ENCODE peak calls at places on chromosomes 13 and 19, in eight cellular contexts. C, K, U, P, F, L, D and M are unnamed samples.

GRCh38 chr19:29785955-29786589 is 25.7 kb upstream of the CCNE1 start:
- DNase-seq in L (no peak), C (no peak), K (no peak), F (no peak), D (no peak), U (no peak), P (no peak), M (no peak)

GRCh38 chr13:23724196-23724970 is 154.2 kb downstream of the TNFRSF19 start:
- DNase-seq in F (no peak), P (no peak), C (no peak), U (no peak), L (peak; percentile 74), D (peak; percentile 47), K (no peak), M (no peak)

GRCh38 chr13:39016789-39017188 is 21.1 kb downstream of the PROSER1 start:
- DNase-seq in L (peak; percentile 35), P (no peak), D (peak; percentile 37), K (peak; percentile 17), F (peak; percentile 15), U (no peak), C (no peak), M (no peak)

GRCh38 chr13:100796463-100796862 is 121.9 kb upstream of the TMTC4 start:
- DNase-seq in C (no peak), L (no peak), D (no peak), F (no peak), P (no peak), K (no peak), U (no peak), M (no peak)

GRCh38 chr13:74290324-74290773 is 156.1 kb upstream of the KLF12 start:
- DNase-seq in C (peak; percentile 87), F (peak; percentile 88), L (peak; percentile 91), U (no peak), K (peak; percentile 55), P (no peak), D (peak; percentile 30), M (peak; percentile 39)

GRCh38 chr19:30908262-30908771 is 440.9 kb downstream of the TSHZ3 start:
- DNase-seq in F (no peak), U (no peak), L (no peak), D (no peak), P (no peak), C (no peak), K (no peak), M (no peak)

GRCh38 chr19:42512130-42512636 is 16.1 kb downstream of the CEACAM1 start:
- DNase-seq in D (no peak), P (no peak), K (no peak), F (no peak), L (no peak), C (no peak), U (no peak), M (no peak)

GRCh38 chr13:73090116-73090811 is 31.5 kb downstream of the KLF5 start:
- DNase-seq in L (peak; percentile 80), F (peak; percentile 62), U (no peak), C (peak; percentile 58), P (peak; percentile 46), K (peak; percentile 34), D (no peak), M (no peak)

GRCh38 chr19:17170538-17171297 is 44.4 kb upstream of the USE1 start:
- DNase-seq in K (no peak), L (peak; percentile 6), U (no peak), P (no peak), D (no peak), C (no peak), F (no peak), M (no peak)

GRCh38 chr13:109743706-109744453 is 42.5 kb downstream of the IRS2 start:
- DNase-seq in C (peak; percentile 43), F (peak; percentile 66), P (peak; percentile 26), U (no peak), K (no peak), D (no peak), L (peak; percentile 63), M (no peak)

GRCh38 chr13:45496942-45497341 is 32.2 kb downstream of the COG3 start:
- DNase-seq in F (no peak), U (no peak), P (no peak), K (no peak), D (no peak), C (no peak), L (no peak), M (no peak)

GRCh38 chr13:49649244-49649962 is 21.1 kb downstream of the ARL11 start:
- DNase-seq in C (no peak), D (no peak), L (peak; percentile 58), F (peak; percentile 44), P (no peak), K (no peak), U (no peak), M (no peak)

GRCh38 chr13:44300895-44301638 is 72.6 kb upstream of the SERP2 start:
- DNase-seq in L (peak; percentile 91), D (no peak), P (peak; percentile 35), F (peak; percentile 68), K (no peak), C (peak; percentile 85), U (no peak), M (peak; percentile 46)

GRCh38 chr13:51235756-51236564 is 13.8 kb downstream of the FAM124A start:
- DNase-seq in C (no peak), U (no peak), K (no peak), P (no peak), L (no peak), F (no peak), D (no peak), M (no peak)

GRCh38 chr13:101556676-101557121 is 104.2 kb downstream of the ITGBL1 start:
- DNase-seq in F (peak; percentile 97), L (peak; percentile 81), U (no peak), K (peak; percentile 17), C (no peak), D (no peak), P (no peak), M (no peak)

GRCh38 chr13:35984776-35985453 is 146.3 kb downstream of the DCLK1 start:
- DNase-seq in F (no peak), P (no peak), U (no peak), K (no peak), D (peak; percentile 57), L (no peak), C (peak; percentile 31), M (no peak)

GRCh38 chr19:17932485-17933338 is at the start of gene CCDC124:
- DNase-seq in K (peak; percentile 93), F (peak; percentile 90), P (peak; percentile 36), C (peak; percentile 51), D (peak; percentile 84), U (peak; percentile 89), L (peak; percentile 88), M (peak; percentile 91)

GRCh38 chr13:40639226-40639681 is 27.2 kb downstream of the FOXO1 start:
- DNase-seq in U (no peak), C (no peak), P (no peak), L (peak; percentile 79), K (no peak), D (no peak), F (peak; percentile 26), M (peak; percentile 44)

GRCh38 chr13:50512602-50513527 is 330.6 kb downstream of the DLEU7 start:
- DNase-seq in P (no peak), K (peak; percentile 52), D (peak; percentile 52), F (peak; percentile 62), L (peak; percentile 41), U (peak; percentile 33), C (no peak), M (peak; percentile 48)

GRCh38 chr19:51712461-51713081 is 11.2 kb downstream of the HAS1 start:
- DNase-seq in C (no peak), D (no peak), U (no peak), F (peak; percentile 42), L (peak; percentile 55), K (no peak), P (no peak), M (peak; percentile 34)

GRCh38 chr13:93151277-93151676 is 75.3 kb upstream of the GPC6 start:
- DNase-seq in D (no peak), K (no peak), U (no peak), C (peak; percentile 43), F (peak; percentile 82), L (peak; percentile 93), P (peak; percentile 2), M (no peak)

GRCh38 chr19:50896591-50897190 is 14.5 kb downstream of the KLK4 start:
- DNase-seq in U (no peak), F (peak; percentile 24), L (peak; percentile 85), K (peak; percentile 37), D (no peak), C (peak; percentile 87), P (no peak), M (peak; percentile 75)

GRCh38 chr13:27289016-27289665 is 18.5 kb downstream of the RASL11A start:
- DNase-seq in D (no peak), P (no peak), U (no peak), L (no peak), K (no peak), C (no peak), F (no peak), M (no peak)

GRCh38 chr19:58450836-58451357 is 525 bp upstream of the ZNF324B start:
- DNase-seq in L (no peak), C (no peak), K (no peak), D (no peak), F (no peak), P (no peak), U (no peak), M (peak; percentile 59)

GRCh38 chr19:38004505-38005223 is 97.7 kb downstream of the SIPA1L3 start:
- DNase-seq in D (peak; percentile 97), K (peak; percentile 95), U (no peak), C (peak; percentile 76), P (peak; percentile 95), F (peak; percentile 97), L (peak; percentile 97), M (peak; percentile 40)

GRCh38 chr13:28754698-28755545 is 36.2 kb upstream of the SLC46A3 start:
- DNase-seq in C (no peak), D (no peak), U (no peak), L (no peak), F (peak; percentile 48), P (no peak), K (no peak), M (peak; percentile 11)

GRCh38 chr13:50573046-50573445 is 270.4 kb downstream of the DLEU7 start:
- DNase-seq in K (no peak), D (no peak), F (no peak), L (no peak), P (no peak), C (no peak), U (no peak), M (no peak)

GRCh38 chr19:54128441-54128725 is 9.2 kb upstream of the CNOT3 start:
- DNase-seq in U (no peak), F (no peak), L (no peak), K (no peak), D (no peak), P (no peak), C (no peak), M (no peak)
- H3K4me3 ChIP-seq in U (no peak overlapping the region), F (no peak overlapping the region), L (no peak overlapping the region), K (no peak overlapping the region), D (no peak overlapping the region), P (no peak overlapping the region), C (no peak overlapping the region), M (no peak overlapping the region)

GRCh38 chr13:95209109-95209508 is 92.1 kb downstream of the ABCC4 start:
- DNase-seq in F (no peak), P (no peak), K (no peak), U (no peak), L (no peak), D (no peak), C (no peak), M (no peak)
- H3K4me3 ChIP-seq in F (no peak overlapping the region), P (no peak overlapping the region), K (no peak overlapping the region), U (no peak overlapping the region), L (no peak overlapping the region), D (no peak overlapping the region), C (no peak overlapping the region), M (no peak overlapping the region)

GRCh38 chr13:47933688-47934011 is 67.4 kb downstream of the SUCLA2 start:
- DNase-seq in U (no peak), D (no peak), K (peak; percentile 54), P (no peak), F (peak; percentile 6), L (peak; percentile 30), C (no peak), M (no peak)
- H3K4me3 ChIP-seq in U (no peak overlapping the region), D (no peak overlapping the region), K (peak overlapping the region; percentile 2), P (no peak overlapping the region), F (no peak overlapping the region), L (no peak overlapping the region), C (no peak overlapping the region), M (no peak overlapping the region)

GRCh38 chr13:30832377-30832776 is 73.7 kb upstream of the MEDAG start:
- DNase-seq in F (no peak), U (no peak), D (no peak), K (no peak), P (no peak), C (no peak), L (no peak), M (peak; percentile 15)
- H3K4me3 ChIP-seq in F (no peak overlapping the region), U (no peak overlapping the region), D (no peak overlapping the region), K (no peak overlapping the region), P (no peak overlapping the region), C (no peak overlapping the region), L (no peak overlapping the region), M (no peak overlapping the region)